ENCODE peak calls at places on chromosomes 13 and 19, in five cellular contexts. T is NCI-H446 treated with DMSO at 0.1 percent for 48 hours, U is endothelial cell, E is HT1080, X is GM13976. N is an unnamed sample.

GRCh38 chr19:3304871-3305423 is 61.4 kb upstream of the NFIC start:
- DNase-seq in X (peak), U (peak), E (peak), T (peak), N (peak)

GRCh38 chr19:39150807-39151206 is 25.2 kb downstream of the PAK4 start:
- DNase-seq in X (no peak), T (no peak), U (no peak), E (no peak), N (no peak)

GRCh38 chr13:106350208-106350607 is 185.3 kb downstream of the EFNB2 start:
- DNase-seq in T (no peak), X (no peak), E (no peak), U (no peak), N (no peak)

GRCh38 chr13:75271851-75272250 is 210.1 kb downstream of the TBC1D4 start:
- DNase-seq in E (no peak), U (no peak), T (no peak), X (no peak), N (no peak)

GRCh38 chr13:30963794-30964193 is 31.3 kb downstream of the TEX26 start:
- DNase-seq in U (no peak), T (no peak), E (peak), X (no peak), N (no peak)

GRCh38 chr19:39345956-39346355 is 3.7 kb downstream of the SAMD4B start:
- DNase-seq in E (no peak), T (no peak), X (no peak), U (no peak), N (no peak)

GRCh38 chr13:113864303-113864890 is 521 bp upstream of the GAS6 start:
- DNase-seq in T (no peak), E (no peak), X (no peak), U (no peak), N (no peak)

GRCh38 chr13:29716493-29716892 is 121.0 kb upstream of the SLC7A1 start:
- DNase-seq in X (no peak), U (no peak), T (no peak), E (no peak), N (no peak)

GRCh38 chr19:1068111-1069001 is 1.4 kb downstream of the ARHGAP45 start:
- DNase-seq in U (no peak), E (no peak), T (no peak), X (peak), N (no peak)

GRCh38 chr19:45076029-45076850 is at the start of gene ZNF296:
- DNase-seq in X (peak), T (peak), U (peak), E (no peak), N (no peak)

GRCh38 chr13:51934461-51935087 is 72.8 kb downstream of the CCDC70 start:
- DNase-seq in U (no peak), T (no peak), E (no peak), X (no peak), N (no peak)

GRCh38 chr13:98301721-98302120 is 124.7 kb upstream of the RNF113B start:
- DNase-seq in U (no peak), T (no peak), E (no peak), X (no peak), N (no peak)

GRCh38 chr13:46575321-46575721 is 22.4 kb downstream of the LRCH1 start:
- DNase-seq in E (peak), T (no peak), X (peak), U (no peak), N (no peak)

GRCh38 chr13:24997367-24997967 is 98.5 kb upstream of the PABPC3 start:
- DNase-seq in E (no peak), U (peak), X (peak), T (no peak), N (peak)

GRCh38 chr13:112450567-112451240 is 74.5 kb downstream of the SPACA7 start:
- DNase-seq in X (peak), U (no peak), E (no peak), T (no peak), N (no peak)

GRCh38 chr19:3039125-3039524 is 10.0 kb upstream of the TLE2 start:
- DNase-seq in T (no peak), E (no peak), X (no peak), U (no peak), N (no peak)

N was measured in A172.